ENCODE peak calls at places on chromosomes 2 and 18, in eight cellular contexts. B, K, Z, A, N, Q, V and U are unnamed samples.

GRCh38 chr2:65165595-65165994 is 35.7 kb upstream of the RAB1A start:
- DNase-seq in V (no peak), Z (no peak), A (no peak), B (no peak), Q (no peak), N (no peak), K (no peak), U (no peak)

GRCh38 chr2:237156131-237156856 is 70.6 kb downstream of the COPS8 start:
- DNase-seq in N (peak), Q (no peak), A (peak), V (peak), B (peak), Z (no peak), K (no peak), U (peak)

GRCh38 chr2:12416600-12416999 is 300.1 kb upstream of the TRIB2 start:
- DNase-seq in Q (no peak), B (no peak), N (peak), Z (peak), A (no peak), K (no peak), V (peak), U (no peak)

GRCh38 chr2:218166791-218167190 is at the start of gene CXCR1:
- DNase-seq in N (no peak), Q (no peak), A (no peak), B (no peak), K (no peak), V (no peak), Z (peak), U (no peak)

GRCh38 chr2:240374085-240374907 is 61.2 kb upstream of the GPC1 start:
- DNase-seq in A (peak), K (no peak), N (peak), Z (peak), V (peak), Q (no peak), B (no peak), U (no peak)

GRCh38 chr2:190425221-190425866 is 17.2 kb downstream of the MFSD6 start:
- DNase-seq in Z (no peak), N (no peak), K (no peak), V (no peak), A (no peak), B (no peak), Q (no peak), U (no peak)

GRCh38 chr2:23092831-23093230 is 292.1 kb upstream of the KLHL29 start:
- DNase-seq in B (no peak), Q (no peak), A (no peak), V (no peak), N (peak), Z (peak), K (peak), U (peak)

GRCh38 chr18:79547413-79548076 is 132.1 kb upstream of the CTDP1 start:
- DNase-seq in K (no peak), Z (no peak), B (no peak), V (no peak), Q (no peak), N (no peak), A (no peak), U (no peak)

GRCh38 chr2:136332436-136333095 is 214.6 kb upstream of the CXCR4 start:
- DNase-seq in Q (no peak), B (no peak), Z (no peak), V (no peak), N (no peak), K (no peak), A (no peak), U (no peak)

GRCh38 chr18:78736015-78736690 is 243.5 kb upstream of the SALL3 start:
- DNase-seq in B (no peak), K (no peak), N (no peak), V (no peak), Z (no peak), Q (no peak), A (no peak), U (no peak)

GRCh38 chr2:21002814-21003192 is 41.1 kb downstream of the APOB start:
- DNase-seq in Q (no peak), Z (no peak), A (no peak), N (no peak), B (no peak), V (no peak), K (no peak), U (no peak)

GRCh38 chr2:37623971-37624897 is 47.2 kb downstream of the CDC42EP3 start:
- DNase-seq in B (no peak), N (peak), Q (no peak), K (no peak), V (no peak), Z (peak), A (no peak), U (peak)

GRCh38 chr2:60407398-60407797 is 146.1 kb downstream of the BCL11A start:
- DNase-seq in K (no peak), N (no peak), Q (no peak), Z (no peak), V (no peak), B (peak), A (no peak), U (no peak)

GRCh38 chr2:195580156-195580555 is 76.9 kb upstream of the SLC39A10 start:
- DNase-seq in A (no peak), Q (no peak), Z (peak), K (no peak), N (no peak), V (no peak), B (no peak), U (no peak)

GRCh38 chr2:43236256-43236655 is 9.8 kb upstream of the ZFP36L2 start:
- DNase-seq in B (no peak), K (no peak), A (no peak), V (no peak), Q (no peak), N (no peak), Z (no peak), U (no peak)

GRCh38 chr2:207258191-207258991 is 92.6 kb upstream of the KLF7 start:
- DNase-seq in V (peak), B (no peak), K (no peak), A (peak), Q (peak), Z (peak), N (peak), U (no peak)

GRCh38 chr2:191927319-191927867 is 80.5 kb upstream of the CAVIN2 start:
- DNase-seq in K (no peak), Z (peak), A (peak), V (peak), B (no peak), N (peak), Q (peak), U (no peak)

GRCh38 chr2:175167076-175167791 is 769 bp downstream of the ATF2 start:
- DNase-seq in Z (no peak), Q (peak), K (peak), V (peak), B (peak), N (peak), A (peak), U (peak)

GRCh38 chr2:153886833-153887232 is 15.1 kb downstream of the GALNT13 start:
- DNase-seq in K (no peak), N (no peak), B (no peak), Q (no peak), V (no peak), Z (no peak), A (no peak), U (no peak)

GRCh38 chr2:102871707-102872106 is 109.9 kb downstream of the TMEM182 start:
- DNase-seq in Q (no peak), K (no peak), B (no peak), N (no peak), A (no peak), V (no peak), Z (no peak), U (no peak)

GRCh38 chr2:111654829-111655228 is 229.2 kb downstream of the ANAPC1 start:
- DNase-seq in B (no peak), V (no peak), K (no peak), Z (no peak), Q (no peak), N (no peak), A (no peak), U (no peak)

GRCh38 chr2:25078171-25079049 is 36.5 kb downstream of the EFR3B start:
- DNase-seq in B (no peak), A (peak), N (peak), V (peak), Q (peak), K (no peak), Z (peak), U (no peak)